ENCODE peak calls at places on chromosomes 16 and 17, in four cellular contexts. T is lower lobe of right lung; C is breast epithelium; W is CD8-positive, alpha-beta T cell. Z is an unnamed sample.

GRCh38 chr16:70159355-70160348 is 13.9 kb upstream of the CLEC18C start:
- DNase-seq in T (no peak), C (no peak), W (peak), Z (no peak)

GRCh38 chr16:1575578-1575977 is 36.3 kb downstream of the IFT140 start:
- DNase-seq in T (no peak), W (no peak), C (no peak), Z (no peak)

GRCh38 chr16:89534147-89534788 is 26.1 kb downstream of the SPG7 start:
- DNase-seq in W (peak), C (no peak), T (no peak), Z (no peak)

GRCh38 chr16:17885659-17886200 is 415.0 kb upstream of the XYLT1 start:
- DNase-seq in C (no peak), T (no peak), W (no peak), Z (no peak)

GRCh38 chr17:3879181-3879580 is 13.7 kb downstream of the CAMKK1 start:
- DNase-seq in C (no peak), T (no peak), W (no peak), Z (peak)

GRCh38 chr16:15954814-15955151 is 5.4 kb downstream of the ABCC1 start:
- DNase-seq in W (no peak), C (no peak), T (no peak), Z (peak)

GRCh38 chr17:71792966-71793365 is 327.9 kb upstream of the SOX9 start:
- DNase-seq in C (no peak), T (no peak), W (no peak), Z (peak)

GRCh38 chr16:82134884-82135283 is 35.1 kb downstream of the MPHOSPH6 start:
- DNase-seq in T (no peak), C (no peak), W (no peak), Z (no peak)

GRCh38 chr17:38560503-38561318 is 45.0 kb downstream of the SRCIN1 start:
- DNase-seq in T (no peak), W (no peak), C (no peak), Z (peak)

GRCh38 chr17:81805707-81806460 is 1.9 kb downstream of the GCGR start:
- DNase-seq in W (no peak), T (no peak), C (no peak), Z (no peak)

GRCh38 chr16:53518550-53519416 is 15.8 kb upstream of the AKTIP start:
- DNase-seq in T (no peak), W (peak), C (peak), Z (peak)

GRCh38 chr17:82888583-82889495 is 49.0 kb upstream of the ZNF750 start:
- DNase-seq in W (no peak), C (peak), T (peak), Z (no peak)

GRCh38 chr17:76345377-76345945 is 8.3 kb downstream of the PRPSAP1 start:
- DNase-seq in W (no peak), C (no peak), T (peak), Z (peak)

GRCh38 chr16:57600048-57600835 is 28.2 kb upstream of the ADGRG1 start:
- DNase-seq in C (no peak), T (peak), W (peak), Z (peak)

GRCh38 chr17:35088647-35088910 is 25.1 kb upstream of the RFFL start:
- DNase-seq in T (peak), W (no peak), C (peak), Z (no peak)

GRCh38 chr16:49835116-49835880 is 20.6 kb downstream of the ZNF423 start:
- DNase-seq in C (no peak), W (no peak), T (no peak), Z (no peak)

GRCh38 chr16:68539704-68540370 is 746 bp downstream of the ZFP90 start:
- DNase-seq in W (peak), T (no peak), C (no peak), Z (peak)

GRCh38 chr16:168424-168823 is 2.6 kb downstream of the HBM start:
- DNase-seq in T (no peak), C (no peak), W (no peak), Z (no peak)

DNA sequence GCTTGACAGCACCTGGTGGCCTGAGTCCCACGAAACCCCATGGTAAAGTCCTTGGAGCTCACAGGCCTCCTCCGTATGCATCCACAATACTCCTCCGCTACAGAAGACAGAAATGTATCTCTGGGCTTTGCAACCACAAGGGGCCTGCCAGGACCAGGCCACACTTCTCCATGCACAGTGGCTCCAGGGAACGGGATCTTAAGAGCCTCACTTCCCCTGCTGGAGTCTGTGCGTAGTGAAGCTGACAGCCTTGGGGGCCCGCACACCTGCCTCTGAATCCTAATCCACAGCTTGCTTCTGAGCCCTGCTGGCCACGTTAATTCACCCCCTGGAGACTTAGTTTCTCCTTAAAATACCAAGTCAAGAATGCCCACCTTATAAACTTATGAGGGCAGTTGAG is 125.7 kb downstream of the COPRS start:
- DNase-seq in W (no peak), C (no peak), T (no peak), Z (no peak)
- TF ChIP-seq CTCF in W (no peak), C (no peak), T (no peak), Z (no peak)

GRCh38 chr17:62955841-62956352 is 10.1 kb upstream of the TANC2 start:
- DNase-seq in C (no peak), W (no peak), T (no peak), Z (no peak)
- H3K4me3 ChIP-seq in C (no peak), W (no peak), T (no peak), Z (no peak)

GRCh38 chr16:71479420-71479819 is 9.7 kb downstream of the ZNF19 start:
- DNase-seq in T (no peak), C (no peak), W (no peak), Z (peak)
- TF ChIP-seq CTCF in T (peak), C (no peak), W (no peak), Z (peak)

GRCh38 chr17:73952498-73953205 is 250.8 kb upstream of the RPL38 start:
- DNase-seq in C (no peak), W (peak), T (peak), Z (no peak)
- H3K4me3 ChIP-seq in C (peak), W (peak), T (peak), Z (no peak)